ENCODE peak calls at places on chromosomes 12 and 14, in seven cellular contexts. One of them, this sample, is unnamed.

GRCh38 chr12:83471341-83471740 is 784.6 kb downstream of the TMTC2 start:
- DNase-seq in kidney epithelial cell: no peak
- DNase-seq in endothelial cell: no peak
- DNase-seq in tibial artery: no peak
- DNase-seq in B cell: no peak
- DNase-seq in GM06990: no peak
- DNase-seq in RWPE1: no peak
- DNase-seq in this sample: no peak

GRCh38 chr12:111298583-111299436 is 70.1 kb downstream of the PHETA1 start:
- DNase-seq in GM06990: no peak
- DNase-seq in tibial artery: no peak
- DNase-seq in kidney epithelial cell: peak
- DNase-seq in endothelial cell: peak
- DNase-seq in B cell: peak
- DNase-seq in RWPE1: peak
- DNase-seq in this sample: peak

GRCh38 chr12:101127521-101128219 is 82.4 kb downstream of the SLC5A8 start:
- DNase-seq in endothelial cell: no peak
- DNase-seq in B cell: no peak
- DNase-seq in kidney epithelial cell: no peak
- DNase-seq in tibial artery: no peak
- DNase-seq in GM06990: no peak
- DNase-seq in RWPE1: no peak
- DNase-seq in this sample: no peak

GRCh38 chr12:57085999-57086950 is 2.6 kb upstream of the NAB2 start:
- DNase-seq in kidney epithelial cell: no peak
- DNase-seq in tibial artery: peak
- DNase-seq in B cell: peak
- DNase-seq in RWPE1: peak
- DNase-seq in GM06990: peak
- DNase-seq in endothelial cell: peak
- DNase-seq in this sample: peak

GRCh38 chr12:52496590-52497071 is 3.6 kb upstream of the KRT6A start:
- DNase-seq in RWPE1: peak
- DNase-seq in B cell: no peak
- DNase-seq in tibial artery: no peak
- DNase-seq in endothelial cell: no peak
- DNase-seq in GM06990: no peak
- DNase-seq in kidney epithelial cell: no peak
- DNase-seq in this sample: no peak

GRCh38 chr12:124493809-124494750 is 73.3 kb downstream of the NCOR2 start:
- DNase-seq in RWPE1: no peak
- DNase-seq in GM06990: peak
- DNase-seq in B cell: peak
- DNase-seq in endothelial cell: no peak
- DNase-seq in kidney epithelial cell: no peak
- DNase-seq in tibial artery: no peak
- DNase-seq in this sample: peak

GRCh38 chr12:6340745-6341438 is 984 bp downstream of the TNFRSF1A start:
- DNase-seq in endothelial cell: no peak
- DNase-seq in RWPE1: no peak
- DNase-seq in tibial artery: no peak
- DNase-seq in GM06990: no peak
- DNase-seq in B cell: no peak
- DNase-seq in kidney epithelial cell: no peak
- DNase-seq in this sample: no peak

GRCh38 chr12:117486840-117487659 is 125.6 kb upstream of the NOS1 start:
- DNase-seq in GM06990: no peak
- DNase-seq in kidney epithelial cell: peak
- DNase-seq in RWPE1: peak
- DNase-seq in tibial artery: peak
- DNase-seq in endothelial cell: no peak
- DNase-seq in B cell: no peak
- DNase-seq in this sample: no peak

GRCh38 chr12:11707535-11707934 is 58.1 kb downstream of the ETV6 start:
- DNase-seq in endothelial cell: no peak
- DNase-seq in GM06990: no peak
- DNase-seq in B cell: no peak
- DNase-seq in RWPE1: no peak
- DNase-seq in kidney epithelial cell: no peak
- DNase-seq in tibial artery: no peak
- DNase-seq in this sample: no peak

GRCh38 chr12:114425031-114425626 is 19.2 kb upstream of the TBX5 start:
- DNase-seq in B cell: no peak
- DNase-seq in tibial artery: no peak
- DNase-seq in RWPE1: no peak
- DNase-seq in kidney epithelial cell: no peak
- DNase-seq in endothelial cell: no peak
- DNase-seq in GM06990: no peak
- DNase-seq in this sample: no peak

GRCh38 chr12:57147641-57147944 is 174 bp upstream of the LRP1-AS start:
- DNase-seq in endothelial cell: no peak
- DNase-seq in RWPE1: no peak
- DNase-seq in tibial artery: peak
- DNase-seq in B cell: no peak
- DNase-seq in GM06990: no peak
- DNase-seq in kidney epithelial cell: no peak
- DNase-seq in this sample: no peak

GRCh38 chr14:31843361-31844091 is 233.6 kb upstream of the ARHGAP5 start:
- DNase-seq in B cell: no peak
- DNase-seq in tibial artery: no peak
- DNase-seq in GM06990: no peak
- DNase-seq in endothelial cell: no peak
- DNase-seq in kidney epithelial cell: no peak
- DNase-seq in RWPE1: no peak
- DNase-seq in this sample: no peak

GRCh38 chr14:53399057-53399456 is 245.9 kb upstream of the DDHD1 start:
- DNase-seq in RWPE1: peak
- DNase-seq in kidney epithelial cell: no peak
- DNase-seq in GM06990: no peak
- DNase-seq in endothelial cell: peak
- DNase-seq in tibial artery: no peak
- DNase-seq in B cell: no peak
- DNase-seq in this sample: no peak

GRCh38 chr12:4271433-4272013 is 2.0 kb upstream of the CCND2 start:
- DNase-seq in tibial artery: no peak
- DNase-seq in kidney epithelial cell: no peak
- DNase-seq in RWPE1: peak
- DNase-seq in GM06990: peak
- DNase-seq in B cell: no peak
- DNase-seq in endothelial cell: peak
- DNase-seq in this sample: peak

GRCh38 chr14:97074860-97075259 is 277.7 kb downstream of the VRK1 start:
- DNase-seq in kidney epithelial cell: no peak
- DNase-seq in RWPE1: no peak
- DNase-seq in B cell: no peak
- DNase-seq in tibial artery: no peak
- DNase-seq in GM06990: no peak
- DNase-seq in endothelial cell: no peak
- DNase-seq in this sample: no peak

GRCh38 chr14:91870001-91870400 is 2.7 kb upstream of the TC2N start:
- DNase-seq in tibial artery: no peak
- DNase-seq in B cell: peak
- DNase-seq in kidney epithelial cell: no peak
- DNase-seq in endothelial cell: no peak
- DNase-seq in RWPE1: peak
- DNase-seq in GM06990: no peak
- DNase-seq in this sample: no peak

GRCh38 chr12:17017402-17017801 is 411.4 kb upstream of the LMO3 start:
- DNase-seq in kidney epithelial cell: no peak
- DNase-seq in endothelial cell: no peak
- DNase-seq in B cell: no peak
- DNase-seq in GM06990: no peak
- DNase-seq in tibial artery: no peak
- DNase-seq in RWPE1: peak
- DNase-seq in this sample: no peak

GRCh38 chr12:132642846-132643835 is 24.6 kb downstream of the P2RX2 start:
- DNase-seq in kidney epithelial cell: no peak
- DNase-seq in B cell: no peak
- DNase-seq in RWPE1: no peak
- DNase-seq in tibial artery: no peak
- DNase-seq in endothelial cell: no peak
- DNase-seq in GM06990: no peak
- DNase-seq in this sample: no peak

GRCh38 chr12:132838464-132839080 is 9.9 kb upstream of the GOLGA3 start:
- DNase-seq in B cell: no peak
- DNase-seq in kidney epithelial cell: no peak
- DNase-seq in tibial artery: no peak
- DNase-seq in GM06990: no peak
- DNase-seq in endothelial cell: no peak
- DNase-seq in RWPE1: no peak
- DNase-seq in this sample: no peak

GRCh38 chr12:6097384-6097783 is 27.1 kb downstream of the VWF start:
- DNase-seq in B cell: no peak
- DNase-seq in tibial artery: no peak
- DNase-seq in GM06990: no peak
- DNase-seq in endothelial cell: no peak
- DNase-seq in kidney epithelial cell: no peak
- DNase-seq in RWPE1: peak
- DNase-seq in this sample: no peak

GRCh38 chr12:68240975-68241374 is 12.4 kb downstream of the IL22 start:
- DNase-seq in tibial artery: peak
- DNase-seq in endothelial cell: no peak
- DNase-seq in RWPE1: no peak
- DNase-seq in kidney epithelial cell: no peak
- DNase-seq in B cell: peak
- DNase-seq in GM06990: peak
- DNase-seq in this sample: peak

DNA sequence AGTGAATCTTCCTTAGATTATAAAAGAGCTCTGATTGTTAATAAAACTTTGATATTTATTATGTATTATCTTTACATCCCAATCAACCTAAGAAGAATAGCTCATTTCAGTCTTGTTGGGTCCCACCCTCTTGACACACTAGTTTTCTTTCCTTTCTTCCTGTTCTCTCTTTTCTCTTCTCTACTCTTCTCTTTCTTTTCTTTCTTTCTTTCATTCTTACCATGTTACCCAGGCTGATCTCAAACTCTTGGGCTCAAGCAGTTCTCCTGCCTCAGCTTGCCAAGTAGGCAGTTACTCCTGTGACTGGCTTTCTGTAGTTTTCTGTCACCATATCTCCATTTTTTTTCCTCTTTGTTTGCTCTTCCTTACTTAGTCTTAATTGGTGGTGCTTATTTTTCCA is 177.8 kb downstream of the MIPOL1 start:
- DNase-seq in GM06990: no peak
- DNase-seq in tibial artery: no peak
- DNase-seq in RWPE1: no peak
- DNase-seq in B cell: no peak
- DNase-seq in endothelial cell: no peak
- DNase-seq in kidney epithelial cell: no peak
- DNase-seq in this sample: no peak
- TF ChIP-seq CTCF in GM06990: no peak
- TF ChIP-seq CTCF in tibial artery: no peak
- TF ChIP-seq CTCF in RWPE1: no peak
- TF ChIP-seq CTCF in B cell: no peak
- TF ChIP-seq CTCF in endothelial cell: no peak
- TF ChIP-seq CTCF in kidney epithelial cell: no peak
- TF ChIP-seq CTCF in this sample: no peak

DNA sequence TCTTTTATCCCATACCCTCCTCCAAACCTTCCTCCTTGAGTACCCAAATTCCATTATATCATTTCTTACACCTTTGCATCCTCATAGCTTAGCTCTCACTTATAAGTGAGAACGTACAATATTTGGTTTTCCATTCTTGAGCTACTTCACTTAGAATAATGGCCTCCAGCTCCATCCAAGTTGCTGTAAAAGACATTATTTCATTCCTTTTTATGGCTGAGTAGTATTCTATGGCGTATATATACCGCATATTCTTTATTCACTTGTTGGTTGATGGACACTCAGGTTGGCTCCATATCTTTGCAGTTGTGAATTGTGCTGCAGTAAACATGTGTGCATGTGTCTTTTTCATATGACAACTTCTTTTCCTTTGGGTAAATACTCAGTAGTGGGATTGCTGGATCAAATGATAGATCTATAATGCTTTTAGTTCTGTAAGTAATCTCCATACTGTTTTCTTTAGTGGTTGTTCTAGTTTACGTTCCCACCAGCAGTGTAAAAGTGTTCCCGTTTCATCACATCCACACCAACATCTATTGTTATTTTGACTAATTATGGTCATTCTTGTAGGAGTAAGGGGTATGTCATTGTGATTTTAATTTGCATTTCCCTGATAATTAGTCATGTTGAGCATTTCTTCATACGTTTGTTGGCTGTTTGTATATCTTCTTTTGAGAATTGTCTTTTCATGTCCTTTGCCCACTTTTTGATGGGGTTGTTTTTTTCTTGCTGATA is 10.1 kb downstream of the RAB21 start:
- DNase-seq in GM06990: no peak
- DNase-seq in B cell: no peak
- DNase-seq in endothelial cell: no peak
- DNase-seq in kidney epithelial cell: no peak
- DNase-seq in RWPE1: no peak
- DNase-seq in tibial artery: no peak
- DNase-seq in this sample: no peak
- TF ChIP-seq CTCF in GM06990: no peak
- TF ChIP-seq CTCF in B cell: no peak
- TF ChIP-seq CTCF in endothelial cell: no peak
- TF ChIP-seq CTCF in kidney epithelial cell: no peak
- TF ChIP-seq CTCF in RWPE1: no peak
- TF ChIP-seq CTCF in tibial artery: no peak
- TF ChIP-seq CTCF in this sample: no peak

GRCh38 chr14:32933943-32934890 is 4.5 kb upstream of the NPAS3 start:
- DNase-seq in B cell: no peak
- DNase-seq in kidney epithelial cell: no peak
- DNase-seq in GM06990: no peak
- DNase-seq in tibial artery: no peak
- DNase-seq in RWPE1: no peak
- DNase-seq in endothelial cell: peak
- DNase-seq in this sample: no peak
- TF ChIP-seq CTCF in B cell: no peak
- TF ChIP-seq CTCF in kidney epithelial cell: no peak
- TF ChIP-seq CTCF in GM06990: no peak
- TF ChIP-seq CTCF in tibial artery: peak
- TF ChIP-seq CTCF in RWPE1: no peak
- TF ChIP-seq CTCF in endothelial cell: no peak
- TF ChIP-seq CTCF in this sample: no peak

GRCh38 chr12:31362759-31363415 is 36.9 kb upstream of the SINHCAF start:
- DNase-seq in kidney epithelial cell: no peak
- DNase-seq in endothelial cell: no peak
- DNase-seq in tibial artery: no peak
- DNase-seq in RWPE1: no peak
- DNase-seq in B cell: peak
- DNase-seq in GM06990: peak
- DNase-seq in this sample: peak
- TF ChIP-seq CTCF in kidney epithelial cell: no peak
- TF ChIP-seq CTCF in endothelial cell: no peak
- TF ChIP-seq CTCF in tibial artery: no peak
- TF ChIP-seq CTCF in RWPE1: no peak
- TF ChIP-seq CTCF in B cell: no peak
- TF ChIP-seq CTCF in GM06990: peak
- TF ChIP-seq CTCF in this sample: peak